ENCODE peak calls at places on chromosomes 4 and X, in seven cellular contexts. N, F, Y, U, Z, O and T are unnamed samples.

GRCh38 chr4:126250006-126250405 is 935.3 kb downstream of the FAT4 start:
- DNase-seq in F (no peak), U (no peak), O (no peak), Y (no peak), Z (no peak), N (no peak), T (no peak)

GRCh38 chr4:29079260-29079659 is 1640.9 kb upstream of the PCDH7 start:
- DNase-seq in F (no peak), N (no peak), O (no peak), Y (no peak), Z (no peak), U (no peak), T (no peak)

GRCh38 chr4:102760645-102761477 is at the start of gene MANBA:
- DNase-seq in O (peak; percentile 90), U (peak; percentile 90), F (peak; percentile 90), Y (no peak), N (peak; percentile 44), Z (peak; percentile 70), T (peak; percentile 86)

GRCh38 chrX:46831620-46832327 is 5.1 kb upstream of the RP2 start:
- DNase-seq in F (no peak), U (no peak), Y (no peak), Z (no peak), O (no peak), N (no peak), T (no peak)

GRCh38 chrX:38426785-38427184 is 74.4 kb downstream of the OTC start:
- DNase-seq in F (no peak), Z (peak; percentile 1), N (no peak), Y (no peak), U (no peak), O (no peak), T (no peak)

GRCh38 chrX:71532078-71532752 is 689 bp upstream of the OGT start:
- DNase-seq in U (no peak), Z (peak; percentile 69), Y (no peak), O (peak; percentile 41), N (no peak), F (no peak), T (no peak)

GRCh38 chr4:5618051-5619010 is 90.0 kb downstream of the EVC2 start:
- DNase-seq in Y (no peak), Z (no peak), U (no peak), F (no peak), N (no peak), O (no peak), T (no peak)

GRCh38 chrX:13742397-13743176 is 8.0 kb downstream of the OFD1 start:
- DNase-seq in F (no peak), Y (no peak), U (no peak), N (no peak), O (peak; percentile 15), Z (no peak), T (no peak)

GRCh38 chr4:76377922-76378321 is 43.0 kb downstream of the CCDC158 start:
- DNase-seq in O (peak; percentile 60), U (no peak), Z (peak; percentile 38), N (no peak), Y (no peak), F (no peak), T (peak; percentile 56)

GRCh38 chr4:119504616-119505015 is 124.0 kb downstream of the PDE5A start:
- DNase-seq in U (no peak), O (no peak), N (no peak), Y (no peak), F (no peak), Z (no peak), T (no peak)

GRCh38 chr4:98474408-98474844 is 184.0 kb downstream of the TSPAN5 start:
- DNase-seq in N (no peak), Z (no peak), O (no peak), U (no peak), Y (no peak), F (no peak), T (no peak)

GRCh38 chr4:21802406-21802805 is 146.2 kb downstream of the KCNIP4 start:
- DNase-seq in Y (no peak), Z (peak; percentile 89), N (no peak), U (no peak), F (no peak), O (no peak), T (no peak)

GRCh38 chr4:113169368-113169767 is 119.9 kb downstream of the ANK2 start:
- DNase-seq in O (no peak), N (no peak), U (no peak), Y (no peak), Z (no peak), F (no peak), T (no peak)

GRCh38 chrX:103310592-103311400 is at the start of gene BEX2:
- DNase-seq in Y (no peak), U (peak; percentile 78), F (peak; percentile 81), Z (peak; percentile 25), N (peak; percentile 84), O (peak; percentile 86), T (peak; percentile 86)

GRCh38 chrX:1754077-1754476 is 139.2 kb downstream of the ASMT start:
- DNase-seq in Y (no peak), U (no peak), Z (no peak), F (no peak), N (no peak), O (no peak), T (no peak)

GRCh38 chr4:182890202-182890601 is 27.0 kb downstream of the DCTD start:
- DNase-seq in Z (no peak), O (no peak), Y (no peak), N (no peak), F (no peak), U (no peak), T (no peak)

GRCh38 chrX:18426004-18426320 is 554 bp downstream of the CDKL5 start:
- DNase-seq in Z (no peak), F (no peak), O (no peak), U (no peak), Y (no peak), N (no peak), T (no peak)

GRCh38 chrX:18424482-18425198 is 768 bp upstream of the CDKL5 start:
- DNase-seq in F (peak; percentile 69), N (no peak), Z (peak; percentile 41), O (peak; percentile 19), Y (no peak), U (no peak), T (no peak)

GRCh38 chrX:18428006-18428405 is 2.6 kb downstream of the CDKL5 start:
- DNase-seq in F (no peak), Z (no peak), O (no peak), U (no peak), N (no peak), Y (no peak), T (no peak)

GRCh38 chrX:18422886-18423285 is 2.5 kb upstream of the CDKL5 start:
- DNase-seq in F (no peak), Y (no peak), O (no peak), U (no peak), Z (no peak), N (no peak), T (no peak)

GRCh38 chrX:18425199-18426003 is at the start of gene CDKL5:
- DNase-seq in N (peak; percentile 96), F (peak; percentile 98), O (peak; percentile 97), Z (peak; percentile 94), U (peak; percentile 99), Y (peak; percentile 98), T (peak; percentile 97)
- TF ChIP-seq POLR2A in N (no peak), F (peak; percentile 38), O (peak; percentile 66), Z (no peak), U (no peak), Y (no peak), T (peak; percentile 31)

GRCh38 chrX:130174051-130174704 is 2.4 kb downstream of the RAB33A start:
- DNase-seq in Y (no peak), O (no peak), F (peak; percentile 64), N (no peak), U (no peak), Z (peak; percentile 60), T (no peak)
- TF ChIP-seq POLR2AphosphoS5 in Y (no peak), O (no peak), F (no peak), N (no peak), U (no peak), Z (no peak), T (no peak)

GRCh38 chr4:3226944-3227343 is 22.0 kb upstream of the MSANTD1 start:
- DNase-seq in Y (no peak), O (no peak), N (no peak), Z (no peak), F (no peak), U (no peak), T (no peak)

GRCh38 chr4:3229328-3229727 is 19.6 kb upstream of the MSANTD1 start:
- DNase-seq in Y (no peak), Z (no peak), U (no peak), N (no peak), O (no peak), F (no peak), T (no peak)

GRCh38 chr4:3226467-3226866 is 22.5 kb upstream of the MSANTD1 start:
- DNase-seq in N (peak; percentile 27), Z (no peak), F (no peak), O (peak; percentile 28), Y (no peak), U (no peak), T (peak; percentile 38)

GRCh38 chr4:3228881-3229280 is 20.1 kb upstream of the MSANTD1 start:
- DNase-seq in O (no peak), Z (no peak), U (no peak), F (no peak), Y (no peak), N (no peak), T (no peak)

DNA sequence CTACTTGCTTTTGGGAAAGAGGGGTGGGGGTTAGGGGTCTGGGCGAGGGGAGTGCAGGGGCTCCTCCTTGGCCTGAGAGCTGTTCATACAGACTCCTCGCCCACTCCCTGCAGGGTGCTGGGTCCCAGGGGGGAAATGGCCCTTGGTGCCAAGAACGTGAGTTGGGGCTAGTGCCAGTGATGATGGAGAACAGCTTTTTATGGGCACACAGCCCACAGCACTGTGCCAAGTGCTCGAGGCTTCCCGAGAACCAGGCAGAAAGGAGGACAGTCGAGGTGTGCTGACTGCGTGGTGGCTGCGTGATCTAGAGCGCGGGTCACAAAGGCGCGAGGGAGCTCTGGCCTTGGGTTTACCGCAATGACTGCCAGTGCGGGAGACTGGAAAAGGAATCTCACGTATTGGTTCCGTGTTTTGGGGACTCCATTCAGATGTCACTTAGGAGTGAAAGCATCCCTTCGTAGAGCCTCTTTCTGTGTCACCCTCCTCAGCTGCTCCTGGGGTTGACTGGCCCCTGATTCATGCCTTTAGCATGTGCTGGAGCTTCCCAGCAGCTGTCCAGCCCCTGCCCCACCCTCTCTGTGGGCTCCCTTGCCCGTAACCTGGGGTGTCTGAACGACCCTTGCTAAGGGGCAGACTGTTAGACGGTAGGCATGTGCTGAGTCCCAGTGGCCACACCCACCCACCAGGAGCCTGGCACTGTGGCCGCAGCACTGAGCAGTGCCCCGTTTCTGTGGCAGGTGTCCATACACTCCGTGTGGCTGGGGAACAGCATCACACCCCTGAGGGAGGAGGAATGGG is 20.9 kb upstream of the MSANTD1 start:
- DNase-seq in F (peak; percentile 49), N (no peak), Y (no peak), Z (no peak), O (no peak), U (no peak), T (no peak)
- H3K36me3 ChIP-seq in F (peaks cover 77% of the 10 kb centered on the region), N (no peaks in the 10 kb centered on the region), Y (peaks cover 89% of the 10 kb centered on the region), Z (peaks cover 64% of the 10 kb centered on the region), O (peaks cover 38% of the 10 kb centered on the region), U (peaks cover 94% of the 10 kb centered on the region), T (peaks cover 95% of the 10 kb centered on the region)

DNA sequence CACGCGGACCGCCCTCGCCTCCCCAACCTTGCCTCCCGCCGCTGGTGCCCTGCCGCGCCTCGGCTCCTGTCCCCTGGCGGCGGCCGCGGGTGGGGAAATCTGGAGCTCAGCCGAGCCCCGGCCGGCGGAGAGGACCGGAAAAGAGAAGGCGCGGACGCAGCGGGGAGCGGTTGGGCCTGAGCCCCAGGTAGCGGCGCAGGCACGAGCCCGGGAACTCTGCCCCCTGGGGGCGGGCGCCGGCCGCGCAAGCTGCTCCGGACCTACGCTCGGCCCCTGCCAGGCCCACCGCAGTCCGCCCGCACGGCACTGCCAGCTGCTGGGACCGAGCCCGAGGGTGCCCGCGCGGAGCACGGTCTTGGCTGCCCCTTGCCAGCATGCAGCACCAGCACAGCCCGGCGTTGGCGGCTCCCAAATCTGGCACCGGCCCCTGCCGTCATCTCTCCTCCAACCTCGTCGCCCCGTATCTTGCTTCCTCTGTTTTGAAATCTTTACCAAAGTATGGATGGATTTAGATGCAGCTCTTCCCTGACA is at the start of gene PRSS12:
- DNase-seq in Y (no peak), N (no peak), Z (peak; percentile 44), O (peak; percentile 85), U (peak; percentile 84), F (peak; percentile 70), T (peak; percentile 77)
- TF ChIP-seq POLR2A in Y (no peak), N (no peak), Z (no peak), O (no peak), U (no peak), F (no peak), T (no peak)